ENCODE peak calls at places on chromosome 12, in six cellular contexts. E, F, V, I, G and X are unnamed samples.

GRCh38 chr12:132501189-132501940 is 11.4 kb downstream of the FBRSL1 start:
- DNase-seq in E (no peak), F (no peak), V (no peak), I (no peak), G (no peak), X (no peak)

GRCh38 chr12:19800884-19801283 is 361.6 kb downstream of the AEBP2 start:
- DNase-seq in E (no peak), F (no peak), V (no peak), I (no peak), G (peak; percentile 60), X (peak; percentile 51)

GRCh38 chr12:84408936-84409335 is 503.7 kb downstream of the SLC6A15 start:
- DNase-seq in E (peak; percentile 11), F (no peak), V (no peak), I (no peak), G (peak; percentile 29), X (no peak)

GRCh38 chr12:121810234-121810817 is 6.5 kb downstream of the SETD1B start:
- DNase-seq in E (no peak), F (no peak), V (no peak), I (no peak), G (no peak), X (no peak)

GRCh38 chr12:6273931-6274687 is 36.4 kb upstream of the PLEKHG6 start:
- DNase-seq in E (no peak), F (no peak), V (peak; percentile 73), I (no peak), G (peak; percentile 54), X (no peak)

GRCh38 chr12:75511116-75512048 is at the start of gene KRR1:
- DNase-seq in E (peak; percentile 99), F (peak; percentile 96), V (peak; percentile 95), I (peak; percentile 90), G (peak; percentile 99), X (peak; percentile 97)

GRCh38 chr12:2082321-2082720 is 29.5 kb downstream of the CACNA1C start:
- DNase-seq in E (no peak), F (no peak), V (no peak), I (no peak), G (no peak), X (no peak)

GRCh38 chr12:21353948-21354347 is 18.8 kb upstream of the IAPP start:
- DNase-seq in E (no peak), F (no peak), V (no peak), I (no peak), G (no peak), X (no peak)

GRCh38 chr12:31732926-31733548 is 4.2 kb upstream of the AMN1 start:
- DNase-seq in E (peak; percentile 75), F (no peak), V (no peak), I (no peak), G (peak; percentile 80), X (peak; percentile 79)

GRCh38 chr12:118330421-118331018 is 42.2 kb downstream of the TAOK3 start:
- DNase-seq in E (peak; percentile 53), F (peak; percentile 68), V (no peak), I (no peak), G (peak; percentile 46), X (peak; percentile 61)

GRCh38 chr12:23099604-23100003 is 474.6 kb downstream of the ETNK1 start:
- DNase-seq in E (no peak), F (no peak), V (no peak), I (no peak), G (no peak), X (no peak)

GRCh38 chr12:91388573-91388972 is 206.0 kb upstream of the DCN start:
- DNase-seq in E (no peak), F (no peak), V (peak; percentile 8), I (no peak), G (no peak), X (no peak)

GRCh38 chr12:24661657-24662096 is 287.2 kb downstream of the BCAT1 start:
- DNase-seq in E (peak; percentile 16), F (no peak), V (no peak), I (peak; percentile 53), G (peak; percentile 97), X (no peak)

GRCh38 chr12:80838708-80839107 is 99.0 kb downstream of the LIN7A start:
- DNase-seq in E (peak; percentile 19), F (no peak), V (peak; percentile 11), I (no peak), G (no peak), X (no peak)

GRCh38 chr12:80838024-80838658 is 99.6 kb downstream of the LIN7A start:
- DNase-seq in E (no peak), F (no peak), V (no peak), I (no peak), G (no peak), X (no peak)

GRCh38 chr12:80834724-80835123 is 103.0 kb downstream of the LIN7A start:
- DNase-seq in E (peak; percentile 57), F (no peak), V (no peak), I (no peak), G (no peak), X (no peak)

DNA sequence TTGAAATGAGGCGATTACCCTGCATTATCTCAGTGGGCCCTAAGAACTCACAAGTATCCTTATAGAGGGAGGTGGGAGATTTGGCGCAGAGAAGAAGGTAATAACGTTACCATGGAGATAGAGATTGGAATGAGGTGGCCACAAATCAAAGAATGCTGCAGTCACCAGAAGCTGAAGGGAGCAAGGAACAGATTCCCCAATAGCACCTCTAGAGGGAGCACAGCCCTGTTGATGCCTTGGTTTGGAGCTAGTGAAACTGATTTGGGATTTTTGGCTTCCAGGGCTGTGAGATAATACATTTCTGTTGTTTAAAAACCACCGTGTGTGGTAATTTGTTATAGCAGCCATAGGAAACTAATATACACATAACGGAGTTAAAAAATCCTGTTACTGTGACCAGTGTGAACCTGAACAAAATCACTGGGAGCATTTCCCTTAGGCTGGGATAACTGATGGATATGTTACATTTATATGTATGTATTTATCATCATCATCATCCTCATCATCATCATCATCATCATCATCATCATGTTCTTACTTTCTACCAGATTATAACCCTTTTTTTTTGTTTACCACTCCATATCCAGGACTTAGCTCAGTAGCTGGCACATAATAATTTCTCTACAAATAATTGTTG is 100.3 kb downstream of the LIN7A start:
- DNase-seq in E (peak; percentile 74), F (peak; percentile 12), V (peak; percentile 38), I (no peak), G (peak; percentile 79), X (peak; percentile 46)
- TF ChIP-seq CTCF in E (peak; percentile 98), F (peak; percentile 76), V (peak; percentile 66), I (peak; percentile 37), G (peak; percentile 93), X (peak; percentile 66)

DNA sequence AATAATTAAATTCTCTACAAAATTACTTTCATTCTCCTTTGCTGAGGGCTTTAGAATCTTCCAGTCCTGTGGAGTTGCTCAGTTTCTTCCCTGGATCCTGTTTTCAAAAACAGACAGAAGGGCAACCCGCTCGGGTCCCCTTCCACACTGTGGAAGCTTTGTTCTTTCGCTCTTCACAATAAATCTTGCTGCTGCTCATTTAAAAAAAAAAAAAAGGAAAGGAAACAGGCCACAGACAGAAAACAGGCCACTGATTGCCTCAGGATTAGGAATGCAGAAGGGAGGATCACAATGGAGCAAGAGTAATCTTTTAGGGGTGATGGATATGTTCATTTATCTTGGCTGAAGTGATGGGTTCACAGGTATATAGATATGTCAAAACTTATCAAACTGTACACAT is 29.5 kb upstream of the HIGD1C start:
- DNase-seq in E (peak; percentile 65), F (no peak), V (no peak), I (no peak), G (peak; percentile 80), X (no peak)
- H3K4me3 ChIP-seq in E (no peak overlapping the region), F (peak overlapping the region; percentile 65), V (no peak overlapping the region), I (peak overlapping the region; percentile 76), G (no peak overlapping the region), X (no peak overlapping the region)

GRCh38 chr12:11499802-11500201 is 104.4 kb upstream of the PRB2 start:
- DNase-seq in E (no peak), F (no peak), V (no peak), I (no peak), G (no peak), X (no peak)
- TF ChIP-seq CTCF in E (no peak), F (no peak), V (no peak), I (no peak), G (no peak), X (no peak)

DNA sequence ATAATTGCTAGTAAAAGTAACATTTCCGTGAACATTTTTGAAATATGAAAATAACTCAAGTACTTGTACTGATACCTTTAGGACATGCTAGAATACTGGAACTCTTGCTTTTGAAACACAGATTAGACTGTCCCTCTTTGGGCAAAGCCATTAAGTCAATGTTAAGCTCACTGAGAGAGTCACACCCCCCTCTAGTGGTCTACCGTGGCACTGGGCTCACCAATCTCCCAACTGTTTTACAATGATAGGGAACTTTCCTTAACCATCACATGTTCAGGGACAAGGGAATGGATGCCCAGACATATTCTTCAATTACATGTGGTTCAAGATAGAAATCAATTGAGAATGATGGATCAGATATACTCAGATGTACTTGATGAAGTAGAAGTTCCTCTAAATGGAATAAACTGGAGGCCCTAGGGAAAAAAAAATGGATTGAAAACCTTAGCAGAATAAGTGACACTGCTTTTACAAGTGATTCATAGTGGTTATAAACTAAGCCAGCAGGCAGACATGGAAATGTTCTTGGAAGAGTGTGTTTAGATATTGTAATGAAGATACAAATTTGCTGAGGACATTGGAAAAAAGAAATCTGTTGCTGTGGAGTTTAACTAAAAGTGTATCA is 17.8 kb downstream of the NANOG start:
- DNase-seq in E (peak; percentile 67), F (peak; percentile 65), V (peak; percentile 62), I (peak; percentile 71), G (peak; percentile 76), X (peak; percentile 67)
- H3K4me3 ChIP-seq in E (no peak overlapping the region), F (no peak overlapping the region), V (no peak overlapping the region), I (no peak overlapping the region), G (no peak overlapping the region), X (no peak overlapping the region)

DNA sequence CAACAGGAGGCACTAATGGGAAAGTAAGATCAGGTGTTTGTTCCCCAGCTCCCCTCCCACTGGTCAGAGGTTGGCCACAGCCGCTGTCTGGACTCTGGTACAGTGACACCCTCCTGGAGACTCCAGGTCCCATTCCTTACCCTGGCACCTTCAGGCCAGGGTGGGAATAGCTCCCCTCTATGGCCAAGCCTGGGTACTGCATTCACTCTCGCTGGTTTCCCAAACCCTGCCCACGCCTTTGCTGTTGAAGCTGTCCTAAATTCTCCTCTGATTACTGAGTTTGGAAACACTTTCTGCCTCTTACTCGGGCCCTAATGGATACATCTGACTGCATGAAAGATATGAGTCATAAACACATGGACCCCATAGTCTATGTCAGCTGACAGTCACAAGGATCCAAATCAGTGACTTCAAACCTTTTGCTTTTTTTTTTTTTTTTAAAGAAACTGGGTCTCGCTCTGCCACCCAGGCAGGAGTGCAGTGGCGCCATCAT is 17.9 kb downstream of the HRK start:
- DNase-seq in E (peak; percentile 61), F (peak; percentile 53), V (no peak), I (no peak), G (no peak), X (no peak)
- TF ChIP-seq CTCF in E (peak; percentile 50), F (peak; percentile 98), V (peak; percentile 28), I (peak; percentile 11), G (peak; percentile 52), X (peak; percentile 57)

GRCh38 chr12:459050-459429 is 699 bp upstream of the B4GALNT3 start:
- DNase-seq in E (no peak), F (no peak), V (no peak), I (no peak), G (no peak), X (no peak)
- H3K4me3 ChIP-seq in E (no peak overlapping the region), F (no peak overlapping the region), V (peak overlapping the region; percentile 57), I (peak overlapping the region; percentile 85), G (peak overlapping the region; percentile 50), X (no peak overlapping the region)

DNA sequence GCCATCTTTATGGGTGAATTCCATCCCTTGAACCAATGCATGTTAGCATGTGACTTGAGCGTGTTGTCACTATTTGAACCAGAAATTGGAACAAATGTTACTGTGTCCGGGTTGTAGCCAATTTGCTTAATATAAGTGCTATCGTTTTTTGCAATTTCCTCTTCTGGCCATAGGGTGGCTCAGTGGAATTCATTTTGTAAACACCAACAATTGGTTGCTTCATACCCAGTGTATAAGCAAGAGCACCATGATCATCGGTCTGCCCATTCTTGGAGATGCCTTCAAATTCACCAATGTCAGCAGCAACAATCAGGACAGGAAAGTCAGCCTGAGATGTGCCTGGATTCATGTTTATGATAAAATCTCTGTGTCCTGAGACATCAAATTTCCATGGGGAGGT is 5.0 kb upstream of the NEDD1 start:
- DNase-seq in E (no peak), F (peak; percentile 31), V (no peak), I (no peak), G (no peak), X (peak; percentile 39)
- TF ChIP-seq CTCF in E (no peak), F (peak; percentile 66), V (no peak), I (no peak), G (no peak), X (peak; percentile 7)